ENCODE peak calls at places on chromosomes 5 and 9, in five cellular contexts. One of them, this sample, is unnamed. For H3K4me1, the result is how much of the 10 kb centered on the place peaks cover.

GRCh38 chr5:158943057-158943456 is 156.7 kb downstream of the EBF1 start:
- DNase-seq in H1: no peak
- DNase-seq in aorta: peak
- DNase-seq in tibial nerve: peak
- DNase-seq in effector memory CD4-positive, alpha-beta T cell: no peak
- DNase-seq in this sample: no peak

GRCh38 chr9:27591093-27591492 is 17.8 kb upstream of the C9orf72 start:
- DNase-seq in H1: no peak
- DNase-seq in aorta: no peak
- DNase-seq in tibial nerve: no peak
- DNase-seq in effector memory CD4-positive, alpha-beta T cell: no peak
- DNase-seq in this sample: no peak

GRCh38 chr9:87545858-87546257 is 48.2 kb downstream of the DAPK1 start:
- DNase-seq in H1: no peak
- DNase-seq in aorta: no peak
- DNase-seq in tibial nerve: no peak
- DNase-seq in effector memory CD4-positive, alpha-beta T cell: no peak
- DNase-seq in this sample: no peak

GRCh38 chr5:124824637-124825158 is 78.3 kb upstream of the ZNF608 start:
- DNase-seq in H1: no peak
- DNase-seq in aorta: no peak
- DNase-seq in tibial nerve: no peak
- DNase-seq in effector memory CD4-positive, alpha-beta T cell: no peak
- DNase-seq in this sample: no peak

GRCh38 chr5:135110941-135111596 is 77.0 kb upstream of the PITX1 start:
- DNase-seq in H1: no peak
- DNase-seq in aorta: peak
- DNase-seq in tibial nerve: no peak
- DNase-seq in effector memory CD4-positive, alpha-beta T cell: no peak
- DNase-seq in this sample: no peak

GRCh38 chr9:106233116-106233515 is 538.8 kb downstream of the TMEM38B start:
- DNase-seq in H1: no peak
- DNase-seq in aorta: no peak
- DNase-seq in tibial nerve: no peak
- DNase-seq in effector memory CD4-positive, alpha-beta T cell: no peak
- DNase-seq in this sample: no peak

GRCh38 chr5:151200913-151201445 is 22.9 kb downstream of the CCDC69 start:
- DNase-seq in H1: no peak
- DNase-seq in aorta: no peak
- DNase-seq in tibial nerve: no peak
- DNase-seq in effector memory CD4-positive, alpha-beta T cell: no peak
- DNase-seq in this sample: peak

GRCh38 chr5:44695259-44695658 is 113.5 kb upstream of the MRPS30 start:
- DNase-seq in H1: no peak
- DNase-seq in aorta: no peak
- DNase-seq in tibial nerve: no peak
- DNase-seq in effector memory CD4-positive, alpha-beta T cell: no peak
- DNase-seq in this sample: no peak

GRCh38 chr5:123610665-123611406 is 98.9 kb downstream of the CSNK1G3 start:
- DNase-seq in H1: no peak
- DNase-seq in aorta: no peak
- DNase-seq in tibial nerve: no peak
- DNase-seq in effector memory CD4-positive, alpha-beta T cell: no peak
- DNase-seq in this sample: no peak

GRCh38 chr5:55933377-55934116 is 61.2 kb downstream of the IL6ST start:
- DNase-seq in H1: no peak
- DNase-seq in aorta: no peak
- DNase-seq in tibial nerve: no peak
- DNase-seq in effector memory CD4-positive, alpha-beta T cell: no peak
- DNase-seq in this sample: no peak

GRCh38 chr5:28488752-28489151 is 1450.4 kb upstream of the CDH9 start:
- DNase-seq in H1: no peak
- DNase-seq in aorta: no peak
- DNase-seq in tibial nerve: no peak
- DNase-seq in effector memory CD4-positive, alpha-beta T cell: no peak
- DNase-seq in this sample: no peak

GRCh38 chr9:95131023-95131943 is 186.2 kb downstream of the FANCC start:
- DNase-seq in H1: no peak
- DNase-seq in aorta: no peak
- DNase-seq in tibial nerve: peak
- DNase-seq in effector memory CD4-positive, alpha-beta T cell: peak
- DNase-seq in this sample: peak

GRCh38 chr9:127213859-127214258 is 50.7 kb upstream of the GARNL3 start:
- DNase-seq in H1: no peak
- DNase-seq in aorta: no peak
- DNase-seq in tibial nerve: no peak
- DNase-seq in effector memory CD4-positive, alpha-beta T cell: no peak
- DNase-seq in this sample: no peak

GRCh38 chr5:76715734-76716455 is at the start of gene F2R:
- DNase-seq in H1: no peak
- DNase-seq in aorta: peak
- DNase-seq in tibial nerve: no peak
- DNase-seq in effector memory CD4-positive, alpha-beta T cell: peak
- DNase-seq in this sample: no peak

GRCh38 chr9:125825762-125826161 is 78.6 kb downstream of the PBX3 start:
- DNase-seq in H1: no peak
- DNase-seq in aorta: no peak
- DNase-seq in tibial nerve: no peak
- DNase-seq in effector memory CD4-positive, alpha-beta T cell: no peak
- DNase-seq in this sample: no peak

GRCh38 chr9:125822160-125822559 is 75.0 kb downstream of the PBX3 start:
- DNase-seq in H1: no peak
- DNase-seq in aorta: no peak
- DNase-seq in tibial nerve: no peak
- DNase-seq in effector memory CD4-positive, alpha-beta T cell: no peak
- DNase-seq in this sample: no peak

GRCh38 chr9:125821078-125821477 is 73.9 kb downstream of the PBX3 start:
- DNase-seq in H1: no peak
- DNase-seq in aorta: no peak
- DNase-seq in tibial nerve: no peak
- DNase-seq in effector memory CD4-positive, alpha-beta T cell: no peak
- DNase-seq in this sample: no peak

GRCh38 chr9:125820100-125820804 is 73.1 kb downstream of the PBX3 start:
- DNase-seq in H1: no peak
- DNase-seq in aorta: no peak
- DNase-seq in tibial nerve: no peak
- DNase-seq in effector memory CD4-positive, alpha-beta T cell: no peak
- DNase-seq in this sample: no peak

GRCh38 chr9:125822902-125823301 is 75.7 kb downstream of the PBX3 start:
- DNase-seq in H1: no peak
- DNase-seq in aorta: no peak
- DNase-seq in tibial nerve: no peak
- DNase-seq in effector memory CD4-positive, alpha-beta T cell: no peak
- DNase-seq in this sample: no peak
- H3K4me3 ChIP-seq in H1: no peak
- H3K4me3 ChIP-seq in aorta: no peak
- H3K4me3 ChIP-seq in tibial nerve: no peak
- H3K4me3 ChIP-seq in effector memory CD4-positive, alpha-beta T cell: no peak
- H3K4me3 ChIP-seq in this sample: no peak

GRCh38 chr9:107683566-107683965 is 194.0 kb upstream of the KLF4 start:
- DNase-seq in H1: no peak
- DNase-seq in aorta: no peak
- DNase-seq in tibial nerve: no peak
- DNase-seq in effector memory CD4-positive, alpha-beta T cell: no peak
- DNase-seq in this sample: no peak

GRCh38 chr9:107688728-107689127 is 199.2 kb upstream of the KLF4 start:
- DNase-seq in H1: no peak
- DNase-seq in aorta: no peak
- DNase-seq in tibial nerve: no peak
- DNase-seq in effector memory CD4-positive, alpha-beta T cell: no peak
- DNase-seq in this sample: no peak

GRCh38 chr9:107684224-107684623 is 194.7 kb upstream of the KLF4 start:
- DNase-seq in H1: no peak
- DNase-seq in aorta: no peak
- DNase-seq in tibial nerve: no peak
- DNase-seq in effector memory CD4-positive, alpha-beta T cell: no peak
- DNase-seq in this sample: no peak

GRCh38 chr9:107685901-107686300 is 196.3 kb upstream of the KLF4 start:
- DNase-seq in H1: no peak
- DNase-seq in aorta: no peak
- DNase-seq in tibial nerve: no peak
- DNase-seq in effector memory CD4-positive, alpha-beta T cell: no peak
- DNase-seq in this sample: no peak

DNA sequence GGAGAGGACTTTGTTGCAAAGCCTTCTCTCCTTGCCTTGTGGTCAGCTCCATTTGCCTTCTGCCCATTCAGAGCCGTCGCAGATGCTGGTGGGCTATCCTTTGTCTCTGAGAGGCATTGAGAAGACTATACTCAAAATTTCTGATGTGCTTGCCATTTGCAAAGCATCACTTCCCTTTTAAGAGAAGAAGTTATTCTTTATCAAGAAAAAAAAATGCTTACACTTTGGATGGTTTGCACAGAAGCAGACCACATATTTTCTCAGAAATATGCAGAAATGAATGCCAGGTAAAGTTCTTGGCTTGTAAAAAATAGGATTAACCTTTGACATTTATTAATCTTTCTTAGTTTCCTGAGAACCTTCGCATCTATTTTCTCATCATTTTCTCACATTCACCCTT is 195.8 kb upstream of the KLF4 start:
- DNase-seq in H1: no peak
- DNase-seq in aorta: no peak
- DNase-seq in tibial nerve: no peak
- DNase-seq in effector memory CD4-positive, alpha-beta T cell: no peak
- DNase-seq in this sample: no peak
- H3K4me1 ChIP-seq in H1: under half
- H3K4me1 ChIP-seq in aorta: under half
- H3K4me1 ChIP-seq in tibial nerve: under half
- H3K4me1 ChIP-seq in effector memory CD4-positive, alpha-beta T cell: under half
- H3K4me1 ChIP-seq in this sample: under half

GRCh38 chr5:42852826-42853225 is 41.1 kb upstream of the SELENOP start:
- DNase-seq in H1: no peak
- DNase-seq in aorta: no peak
- DNase-seq in tibial nerve: no peak
- DNase-seq in effector memory CD4-positive, alpha-beta T cell: no peak
- DNase-seq in this sample: no peak
- H3K27ac ChIP-seq in H1: no peak
- H3K27ac ChIP-seq in aorta: no peak
- H3K27ac ChIP-seq in tibial nerve: no peak
- H3K27ac ChIP-seq in effector memory CD4-positive, alpha-beta T cell: no peak
- H3K27ac ChIP-seq in this sample: no peak

GRCh38 chr9:131500377-131500776 is 2.3 kb upstream of the POMT1 start:
- DNase-seq in H1: no peak
- DNase-seq in aorta: no peak
- DNase-seq in tibial nerve: no peak
- DNase-seq in effector memory CD4-positive, alpha-beta T cell: peak
- DNase-seq in this sample: no peak

GRCh38 chr9:131502781-131503625 is at the start of gene POMT1:
- DNase-seq in H1: peak
- DNase-seq in aorta: peak
- DNase-seq in tibial nerve: peak
- DNase-seq in effector memory CD4-positive, alpha-beta T cell: peak
- DNase-seq in this sample: peak

GRCh38 chr9:131500939-131501541 is 1.7 kb upstream of the POMT1 start:
- DNase-seq in H1: no peak
- DNase-seq in aorta: no peak
- DNase-seq in tibial nerve: no peak
- DNase-seq in effector memory CD4-positive, alpha-beta T cell: peak
- DNase-seq in this sample: no peak

GRCh38 chr9:131505012-131505411 is 2.3 kb downstream of the POMT1 start:
- DNase-seq in H1: no peak
- DNase-seq in aorta: no peak
- DNase-seq in tibial nerve: no peak
- DNase-seq in effector memory CD4-positive, alpha-beta T cell: no peak
- DNase-seq in this sample: no peak

DNA sequence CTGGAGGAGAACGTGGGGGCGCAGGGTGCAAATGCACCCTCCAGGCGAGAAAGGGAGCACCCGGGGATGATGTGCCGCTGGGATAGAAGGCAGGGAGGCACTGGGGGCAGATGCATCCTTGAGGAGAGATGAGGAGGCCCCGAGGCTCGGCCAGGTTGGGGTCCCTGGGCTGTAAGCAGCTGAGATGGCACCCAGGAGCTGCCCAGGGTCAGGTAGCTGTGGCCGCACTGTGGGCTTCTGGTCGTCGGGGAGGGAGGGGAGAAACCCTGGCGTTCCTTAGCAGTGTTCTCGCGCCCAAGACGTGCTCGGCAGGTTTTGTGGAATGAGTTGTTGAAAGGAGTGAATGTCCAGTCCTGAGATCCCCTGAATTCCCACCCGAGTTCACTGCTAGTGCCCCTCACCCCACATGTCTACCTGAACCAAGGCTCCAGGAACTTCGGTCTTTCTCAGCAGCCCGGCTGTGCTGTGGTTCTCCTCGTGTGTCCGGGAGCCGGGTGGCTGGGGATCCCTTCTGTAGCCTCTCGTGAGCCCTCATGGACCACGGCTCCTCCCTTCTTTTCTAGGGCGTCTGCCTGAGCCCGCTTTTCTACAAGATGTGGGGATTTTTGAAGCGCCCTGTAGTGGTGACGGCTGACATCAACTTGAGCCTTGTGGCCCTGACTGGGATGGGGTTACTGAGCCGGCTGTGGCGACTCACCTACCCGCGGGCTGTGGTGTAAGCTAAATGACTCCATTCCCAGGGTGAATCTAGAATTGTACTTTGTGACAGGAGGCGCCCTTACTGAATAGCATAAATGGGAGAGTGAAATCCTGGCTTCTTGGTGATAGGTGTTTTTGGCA is 1.1 kb downstream of the POMT1 start:
- DNase-seq in H1: peak
- DNase-seq in aorta: no peak
- DNase-seq in tibial nerve: no peak
- DNase-seq in effector memory CD4-positive, alpha-beta T cell: peak
- DNase-seq in this sample: no peak
- H3K4me3 ChIP-seq in H1: peak
- H3K4me3 ChIP-seq in aorta: peak
- H3K4me3 ChIP-seq in tibial nerve: peak
- H3K4me3 ChIP-seq in effector memory CD4-positive, alpha-beta T cell: peak
- H3K4me3 ChIP-seq in this sample: peak

GRCh38 chr5:149611327-149611726 is 30.0 kb downstream of the ARHGEF37 start:
- DNase-seq in H1: no peak
- DNase-seq in aorta: no peak
- DNase-seq in tibial nerve: no peak
- DNase-seq in effector memory CD4-positive, alpha-beta T cell: no peak
- DNase-seq in this sample: no peak
- H3K4me1 ChIP-seq in H1: under half
- H3K4me1 ChIP-seq in aorta: under half
- H3K4me1 ChIP-seq in tibial nerve: under half
- H3K4me1 ChIP-seq in effector memory CD4-positive, alpha-beta T cell: under half
- H3K4me1 ChIP-seq in this sample: under half